ENCODE peak calls at places on chromosomes 12 and 14, in four cellular contexts. T is epithelial cell of proximal tubule, D is HEK293T, C is lower leg skin. G is an unnamed sample.

GRCh38 chr12:120265483-120266179 is at the start of gene PXN:
- DNase-seq in T (no peak), D (peak), C (peak), G (peak)

GRCh38 chr14:56208520-56208919 is 90.3 kb downstream of the PELI2 start:
- DNase-seq in T (no peak), D (no peak), C (no peak), G (no peak)

GRCh38 chr12:104877107-104877705 is 80.9 kb downstream of the SLC41A2 start:
- DNase-seq in T (no peak), D (peak), C (no peak), G (peak)

GRCh38 chr14:35374273-35374681 is 30.3 kb downstream of the NFKBIA start:
- DNase-seq in T (peak), D (no peak), C (no peak), G (peak)

GRCh38 chr12:125412506-125412905 is 347.3 kb downstream of the AACS start:
- DNase-seq in T (no peak), D (no peak), C (no peak), G (no peak)

GRCh38 chr14:79417961-79418360 is 793.3 kb downstream of the DIO2 start:
- DNase-seq in T (no peak), D (no peak), C (no peak), G (no peak)

GRCh38 chr12:15839682-15840081 is 42.5 kb upstream of the STRAP start:
- DNase-seq in T (no peak), D (no peak), C (no peak), G (no peak)

GRCh38 chr12:62787606-62788005 is 147.3 kb downstream of the PPM1H start:
- DNase-seq in T (no peak), D (no peak), C (no peak), G (no peak)

GRCh38 chr14:103832046-103832445 is 15.3 kb downstream of the PPP1R13B start:
- DNase-seq in T (no peak), D (no peak), C (no peak), G (no peak)

GRCh38 chr14:25537846-25538455 is 488.0 kb upstream of the STXBP6 start:
- DNase-seq in T (no peak), D (peak), C (no peak), G (no peak)

GRCh38 chr12:46266382-46266791 is 2.5 kb downstream of the SLC38A1 start:
- DNase-seq in T (no peak), D (peak), C (no peak), G (peak)

GRCh38 chr14:58353516-58354299 is 42.0 kb upstream of the TOMM20L start:
- DNase-seq in T (no peak), D (no peak), C (no peak), G (no peak)

G was measured in A549.